ENCODE peak calls at places on chromosomes 5 and 9, in six cellular contexts. Z, Y, F, D, N and L are unnamed samples. For H3K36me3, the result is how much of the 10 kb centered on the place peaks cover.

GRCh38 chr5:175822225-175822624 is 49.2 kb upstream of the CPLX2 start:
- DNase-seq in D (no peak), N (no peak), Y (no peak), Z (no peak), F (no peak), L (no peak)

GRCh38 chr5:83924891-83925290 is 204.2 kb upstream of the HAPLN1 start:
- DNase-seq in D (no peak), N (no peak), Z (no peak), Y (no peak), F (no peak), L (no peak)

GRCh38 chr5:71586052-71586940 is 844 bp upstream of the MCCC2 start:
- DNase-seq in D (no peak), Z (no peak), Y (no peak), N (no peak), F (no peak), L (no peak)

GRCh38 chr5:103356344-103357091 is 98.0 kb downstream of the MACIR start:
- DNase-seq in Z (no peak), N (no peak), Y (no peak), D (no peak), F (no peak), L (no peak)

GRCh38 chr9:110821064-110821463 is 152.5 kb downstream of the MUSK start:
- DNase-seq in Z (no peak), Y (no peak), D (no peak), N (no peak), F (no peak), L (no peak)

GRCh38 chr5:33524476-33524875 is 83.7 kb downstream of the TARS1 start:
- DNase-seq in Y (no peak), F (no peak), Z (no peak), D (no peak), N (no peak), L (no peak)

GRCh38 chr5:171616002-171616780 is 169.4 kb upstream of the SMIM23 start:
- DNase-seq in N (peak), F (no peak), D (no peak), Z (no peak), Y (no peak), L (no peak)

GRCh38 chr5:154196955-154197652 is 6.6 kb downstream of the GALNT10 start:
- DNase-seq in Y (no peak), F (no peak), N (no peak), Z (no peak), D (no peak), L (no peak)

GRCh38 chr5:77168187-77168883 is 42.1 kb upstream of the PDE8B start:
- DNase-seq in Z (peak), D (peak), Y (peak), F (no peak), N (peak), L (peak)

GRCh38 chr9:109588415-109588814 is 90.3 kb upstream of the PTPN3 start:
- DNase-seq in D (no peak), N (no peak), F (no peak), Y (no peak), Z (no peak), L (no peak)

GRCh38 chr5:83377131-83377865 is 94.2 kb upstream of the VCAN start:
- DNase-seq in Z (no peak), D (no peak), Y (no peak), F (no peak), N (no peak), L (no peak)

GRCh38 chr9:117253256-117253655 is 161.6 kb downstream of the ASTN2 start:
- DNase-seq in Z (no peak), D (no peak), N (no peak), Y (no peak), F (no peak), L (no peak)

GRCh38 chr5:54458221-54458620 is 2.7 kb downstream of the HSPB3 start:
- DNase-seq in F (no peak), Y (no peak), Z (no peak), N (no peak), D (no peak), L (no peak)

GRCh38 chr9:77291714-77292113 is 114.4 kb downstream of the VPS13A start:
- DNase-seq in D (no peak), N (no peak), Z (no peak), Y (no peak), F (no peak), L (no peak)

GRCh38 chr5:97666767-97667166 is 483.7 kb upstream of the RIOK2 start:
- DNase-seq in N (no peak), F (no peak), Y (no peak), Z (no peak), D (no peak), L (no peak)

GRCh38 chr9:123659358-123659757 is 270.6 kb downstream of the DENND1A start:
- DNase-seq in Y (no peak), Z (no peak), D (no peak), F (no peak), N (no peak), L (no peak)

GRCh38 chr5:80491296-80491695 is 3.4 kb downstream of the FAM151B start:
- DNase-seq in D (no peak), F (no peak), Y (no peak), N (no peak), Z (no peak), L (no peak)

GRCh38 chr5:4549351-4549750 is 590.8 kb upstream of the ADAMTS16 start:
- DNase-seq in N (no peak), F (no peak), D (no peak), Z (no peak), Y (no peak), L (no peak)

GRCh38 chr5:93583799-93584530 is 943 bp downstream of the NR2F1 start:
- DNase-seq in Z (no peak), D (peak), F (peak), N (peak), Y (peak), L (no peak)

GRCh38 chr5:95358858-95359257 is 32.3 kb upstream of the FAM81B start:
- DNase-seq in N (no peak), D (no peak), F (no peak), Y (no peak), Z (no peak), L (no peak)

GRCh38 chr9:4068914-4069313 is 231.0 kb downstream of the GLIS3 start:
- DNase-seq in D (no peak), N (no peak), F (no peak), Y (no peak), Z (no peak), L (no peak)

GRCh38 chr5:14816999-14817761 is 54.4 kb downstream of the ANKH start:
- DNase-seq in Z (no peak), Y (no peak), N (no peak), F (no peak), D (no peak), L (no peak)

GRCh38 chr5:163440954-163441353 is 3.6 kb downstream of the CCNG1 start:
- DNase-seq in Y (no peak), Z (no peak), N (no peak), D (no peak), F (no peak), L (no peak)
- H3K36me3 ChIP-seq in Y (half or more), Z (under half), N (under half), D (half or more), F (under half), L (half or more)

GRCh38 chr5:141845371-141845821 is 32.8 kb downstream of the PCDH1 start:
- DNase-seq in Y (no peak), N (no peak), D (no peak), F (no peak), Z (no peak), L (no peak)
- TF ChIP-seq CTCF in Y (no peak), N (no peak), D (no peak), F (no peak), Z (no peak), L (peak)

GRCh38 chr5:17258429-17258828 is 41.0 kb downstream of the BASP1 start:
- DNase-seq in D (no peak), N (no peak), Y (no peak), Z (no peak), F (no peak), L (no peak)
- H3K36me3 ChIP-seq in D (under half), N (under half), Y (under half), Z (under half), F (under half), L (under half)

GRCh38 chr9:34256104-34256503 is 73.0 kb downstream of the KIF24 start:
- DNase-seq in N (no peak), D (no peak), Y (no peak), F (no peak), Z (no peak), L (no peak)
- TF ChIP-seq CTCF in N (no peak), D (no peak), Y (no peak), F (no peak), Z (no peak), L (peak)

GRCh38 chr9:92208693-92209524 is 84.6 kb downstream of the IARS1 start:
- DNase-seq in Y (no peak), D (no peak), Z (no peak), N (no peak), F (no peak), L (no peak)
- H3K36me3 ChIP-seq in Y (half or more), D (half or more), Z (under half), N (under half), F (under half), L (half or more)

DNA sequence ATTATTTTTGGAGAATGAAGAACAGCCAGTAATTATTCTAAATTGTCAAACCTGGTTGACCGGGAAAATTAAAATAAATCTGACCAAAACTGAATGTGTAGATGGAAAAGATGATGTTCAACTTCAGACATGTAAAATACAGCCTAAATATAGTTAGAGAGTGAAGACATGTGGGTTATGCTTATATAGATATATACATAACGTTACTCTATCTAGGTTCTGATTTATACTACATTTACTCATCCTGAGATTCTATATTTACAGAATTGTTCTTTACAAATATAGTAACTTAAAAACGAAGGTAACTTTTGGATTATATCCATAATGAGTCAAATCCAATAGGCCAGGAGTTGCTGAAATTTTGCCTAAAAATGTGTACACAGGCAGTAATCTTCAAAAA is 20.8 kb upstream of the THG1L start:
- DNase-seq in Y (no peak), F (no peak), Z (no peak), N (no peak), D (no peak), L (no peak)
- TF ChIP-seq CTCF in Y (no peak), F (no peak), Z (no peak), N (no peak), D (no peak), L (no peak)

GRCh38 chr9:37436540-37436939 is 14.0 kb downstream of the GRHPR start:
- DNase-seq in F (no peak), Y (no peak), Z (no peak), D (no peak), N (no peak), L (no peak)
- H3K36me3 ChIP-seq in F (under half), Y (half or more), Z (under half), D (half or more), N (under half), L (half or more)

GRCh38 chr9:1100945-1101344 is 50.8 kb downstream of the DMRT2 start:
- DNase-seq in Y (no peak), F (no peak), D (no peak), Z (peak), N (no peak), L (peak)
- TF ChIP-seq CTCF in Y (no peak), F (no peak), D (peak), Z (peak), N (no peak), L (peak)